ENCODE peak calls at places on chromosomes 16 and 17, in eight cellular contexts. E, H, W, Q, A, R, D and F are unnamed samples.
A peak's percentile ranks its signal among the peaks of the same experiment; 100 is the strongest.

GRCh38 chr17:36846410-36847292 is 90.6 kb upstream of the LHX1 start:
- DNase-seq in A (no peak), E (no peak), Q (no peak), D (no peak), H (no peak), W (no peak), R (no peak), F (no peak)

GRCh38 chr17:73431401-73432205 is 119.8 kb upstream of the CDC42EP4 start:
- DNase-seq in A (no peak), H (no peak), Q (no peak), R (peak; percentile 19), D (no peak), W (no peak), E (no peak), F (no peak)

GRCh38 chr17:36892112-36892838 is 45.0 kb upstream of the LHX1 start:
- DNase-seq in R (no peak), Q (no peak), E (no peak), A (no peak), H (no peak), W (no peak), D (no peak), F (no peak)

GRCh38 chr17:82242977-82243647 is 14.3 kb downstream of the SLC16A3 start:
- DNase-seq in W (peak; percentile 73), A (no peak), H (no peak), Q (no peak), R (peak; percentile 89), D (peak; percentile 67), E (no peak), F (no peak)

GRCh38 chr17:36731806-36732205 is 130.4 kb downstream of the MRM1 start:
- DNase-seq in Q (no peak), W (no peak), E (no peak), R (no peak), D (no peak), H (no peak), A (no peak), F (no peak)

GRCh38 chr17:81256616-81257015 is 17.5 kb downstream of the NDUFAF8 start:
- DNase-seq in A (no peak), E (no peak), H (no peak), D (peak; percentile 30), Q (no peak), W (peak; percentile 58), R (no peak), F (no peak)

GRCh38 chr16:46673320-46674013 is 15.5 kb downstream of the VPS35 start:
- DNase-seq in W (peak; percentile 63), A (no peak), D (peak; percentile 64), Q (peak; percentile 17), R (no peak), E (peak; percentile 17), H (peak; percentile 49), F (peak; percentile 77)

GRCh38 chr17:76917829-76918228 is 49.6 kb downstream of the MGAT5B start:
- DNase-seq in D (no peak), Q (no peak), H (no peak), E (no peak), A (no peak), R (no peak), W (no peak), F (no peak)

GRCh38 chr16:24045641-24046040 is 209.9 kb downstream of the PRKCB start:
- DNase-seq in A (no peak), H (no peak), Q (peak; percentile 32), D (no peak), W (no peak), E (no peak), R (no peak), F (no peak)

GRCh38 chr17:67123692-67124091 is 79.3 kb downstream of the CACNG1 start:
- DNase-seq in D (no peak), R (no peak), E (no peak), A (no peak), H (no peak), W (no peak), Q (no peak), F (no peak)